ENCODE peak calls at places on chromosomes 6 and 20, in nine cellular contexts. Q is GM10248, V is psoas muscle, I is upper lobe of left lung, Y is OCI-LY7, G is RWPE1, A is progenitor cell of endocrine pancreas, O is breast epithelium, U is AG09309. N is an unnamed sample.

GRCh38 chr6:166834049-166834448 is 122.3 kb downstream of the RNASET2 start:
- DNase-seq in I (no peak), O (no peak), U (no peak), Q (no peak), Y (no peak), V (no peak), G (no peak), A (no peak), N (no peak)

GRCh38 chr6:155272353-155273222 is 8.8 kb downstream of the CLDN20 start:
- DNase-seq in V (no peak), A (no peak), Q (no peak), G (no peak), U (no peak), Y (no peak), I (no peak), O (no peak), N (no peak)

GRCh38 chr20:19785173-19785799 is 27.2 kb downstream of the RIN2 start:
- DNase-seq in O (no peak), V (no peak), Y (no peak), Q (no peak), A (no peak), U (peak; percentile 70), G (no peak), I (no peak), N (no peak)

GRCh38 chr6:122719176-122719575 is 60.3 kb upstream of the FABP7 start:
- DNase-seq in O (no peak), U (no peak), Q (no peak), I (no peak), V (no peak), Y (no peak), G (no peak), A (no peak), N (no peak)

GRCh38 chr6:148557796-148558457 is 188.9 kb upstream of the UST start:
- DNase-seq in V (no peak), U (peak; percentile 13), Y (peak; percentile 5), Q (no peak), O (no peak), I (no peak), A (no peak), G (no peak), N (no peak)

GRCh38 chr6:151627689-151628444 is 134.1 kb downstream of the CCDC170 start:
- DNase-seq in O (no peak), Y (no peak), A (no peak), Q (peak; percentile 15), V (no peak), G (peak; percentile 88), U (no peak), I (no peak), N (no peak)

GRCh38 chr20:36051318-36052116 is 83.1 kb downstream of the CNBD2 start:
- DNase-seq in I (no peak), Y (no peak), G (no peak), O (no peak), U (no peak), Q (no peak), V (no peak), A (no peak), N (no peak)

GRCh38 chr20:8647868-8648495 is 420.9 kb upstream of the PLCB4 start:
- DNase-seq in I (no peak), U (no peak), Y (peak; percentile 13), A (no peak), Q (no peak), G (no peak), V (peak; percentile 17), O (no peak), N (no peak)

GRCh38 chr6:158938811-158939254 is 61.2 kb downstream of the RSPH3 start:
- DNase-seq in A (no peak), Y (peak; percentile 48), U (no peak), G (no peak), V (peak; percentile 32), I (peak; percentile 78), O (no peak), Q (no peak), N (no peak)

GRCh38 chr6:33013608-33014007 is 4.2 kb upstream of the HLA-DOA start:
- DNase-seq in U (no peak), O (no peak), Q (peak; percentile 1), A (no peak), G (no peak), Y (no peak), V (no peak), I (no peak), N (no peak)

GRCh38 chr20:16966276-16966880 is 218.2 kb downstream of the OTOR start:
- DNase-seq in G (no peak), A (no peak), O (no peak), I (no peak), Y (no peak), U (no peak), Q (no peak), V (no peak), N (no peak)

GRCh38 chr6:31621991-31622390 is 1.5 kb downstream of the PRRC2A start:
- DNase-seq in Q (no peak), I (no peak), V (no peak), U (no peak), G (peak; percentile 23), A (no peak), O (no peak), Y (no peak), N (no peak)

GRCh38 chr6:18263561-18264337 is 581 bp downstream of the DEK start:
- DNase-seq in G (peak; percentile 48), I (peak; percentile 95), V (peak; percentile 79), O (no peak), Q (no peak), Y (peak; percentile 52), U (no peak), A (peak; percentile 41), N (no peak)

GRCh38 chr20:63567382-63568169 is 6.5 kb downstream of the HELZ2 start:
- DNase-seq in U (no peak), Q (peak; percentile 69), G (no peak), O (no peak), I (peak; percentile 90), Y (peak; percentile 30), A (no peak), V (peak; percentile 51), N (peak; percentile 83)

GRCh38 chr20:44464514-44464913 is 11.2 kb upstream of the TTPAL start:
- DNase-seq in Q (no peak), U (no peak), A (no peak), I (no peak), G (no peak), V (no peak), Y (no peak), O (no peak), N (no peak)

GRCh38 chr6:100232791-100233573 is 231.7 kb downstream of the SIM1 start:
- DNase-seq in G (no peak), I (no peak), O (no peak), A (no peak), U (no peak), Q (no peak), V (no peak), Y (no peak), N (no peak)

GRCh38 chr20:63112491-63113219 is 103.3 kb downstream of the YTHDF1 start:
- DNase-seq in Q (no peak), O (no peak), I (no peak), Y (no peak), U (no peak), A (no peak), V (no peak), G (no peak), N (no peak)

GRCh38 chr6:137738197-137738596 is 128.9 kb upstream of the TNFAIP3 start:
- DNase-seq in A (no peak), Q (no peak), I (no peak), U (peak; percentile 87), Y (no peak), O (no peak), V (no peak), G (no peak), N (no peak)

GRCh38 chr6:24840187-24840586 is 41.5 kb upstream of the ARMH2 start:
- DNase-seq in Q (no peak), I (no peak), O (peak; percentile 50), U (no peak), V (no peak), A (no peak), G (no peak), Y (no peak), N (no peak)

GRCh38 chr20:14829897-14830296 is 492.5 kb upstream of the FLRT3 start:
- DNase-seq in I (no peak), Y (no peak), O (no peak), G (no peak), A (no peak), U (no peak), Q (no peak), V (no peak), N (no peak)

GRCh38 chr20:46657618-46658017 is 6.4 kb upstream of the SLC13A3 start:
- DNase-seq in V (no peak), I (no peak), Y (no peak), U (no peak), O (no peak), G (no peak), A (no peak), Q (no peak), N (no peak)

GRCh38 chr20:31740208-31740607 is 1.1 kb downstream of the TPX2 start:
- DNase-seq in Q (peak; percentile 26), V (no peak), A (no peak), I (no peak), G (peak; percentile 84), Y (peak; percentile 43), U (no peak), O (no peak), N (no peak)

GRCh38 chr20:32977281-32978008 is 26.8 kb downstream of the SUN5 start:
- DNase-seq in A (no peak), V (no peak), I (no peak), G (no peak), Y (no peak), Q (no peak), U (no peak), O (no peak), N (no peak)

GRCh38 chr6:127690092-127690491 is 113.1 kb downstream of the C6orf58 start:
- DNase-seq in I (no peak), A (no peak), Y (no peak), O (no peak), V (no peak), G (peak; percentile 18), U (no peak), Q (no peak), N (no peak)
- TF ChIP-seq CTCF in I (no peak), A (peak; percentile 62), Y (peak; percentile 51), O (no peak), V (peak; percentile 16), G (peak; percentile 68), U (peak; percentile 71), Q (no peak), N (no peak)

GRCh38 chr20:951384-952169 is 35.4 kb upstream of the ANGPT4 start:
- DNase-seq in U (no peak), A (no peak), G (no peak), I (no peak), V (no peak), Q (no peak), Y (no peak), O (no peak), N (no peak)
- TF ChIP-seq CTCF in U (no peak), A (no peak), G (no peak), I (no peak), V (no peak), Q (no peak), Y (no peak), O (no peak), N (no peak)

GRCh38 chr6:111105578-111105977 is 18.3 kb downstream of the SLC16A10 start:
- DNase-seq in U (no peak), G (peak; percentile 68), I (peak; percentile 87), O (peak; percentile 34), Y (no peak), A (no peak), Q (no peak), V (peak; percentile 81), N (no peak)
- TF ChIP-seq CTCF in U (no peak), G (no peak), I (no peak), O (no peak), Y (no peak), A (no peak), Q (no peak), V (peak; percentile 9), N (no peak)

GRCh38 chr20:60851826-60852704 is 400.0 kb upstream of the CDH4 start:
- DNase-seq in I (no peak), V (no peak), U (no peak), A (peak; percentile 58), Y (peak; percentile 19), Q (no peak), G (peak; percentile 54), O (no peak), N (no peak)
- TF ChIP-seq CTCF in I (peak; percentile 40), V (no peak), U (peak; percentile 32), A (peak; percentile 79), Y (peak; percentile 80), Q (no peak), G (no peak), O (no peak), N (peak; percentile 26)

N was measured in GM20000.